ENCODE peak calls at places on chromosomes 5 and 9, in seven cellular contexts. J is stimulated activated CD4-positive, alpha-beta T cell treated with anti-CD3 and anti-CD28 coated beads, Interleukin-1b, Interleukin-23, amount 100 ng/mL, for 48 hours; A is B cell; W is RPMI7951; U is fibroblast of lung; V is GM04504; S is AG08395. I is an unnamed sample.

GRCh38 chr5:160071521-160072299 is 47.5 kb downstream of the PWWP2A start:
- DNase-seq in J (no peak), A (no peak), W (no peak), U (no peak), V (no peak), S (no peak), I (no peak)

GRCh38 chr5:60586307-60586901 is 113.6 kb downstream of the DEPDC1B start:
- DNase-seq in J (no peak), A (no peak), W (peak), U (peak), V (no peak), S (no peak), I (peak)

GRCh38 chr9:121372563-121373400 is 2.7 kb upstream of the STOM start:
- DNase-seq in J (no peak), A (no peak), W (no peak), U (peak), V (no peak), S (no peak), I (no peak)

GRCh38 chr9:126301985-126302603 is 24.5 kb upstream of the MVB12B start:
- DNase-seq in J (peak), A (peak), W (peak), U (peak), V (peak), S (peak), I (no peak)

GRCh38 chr9:133835273-133835901 is 97.2 kb upstream of the SARDH start:
- DNase-seq in J (no peak), A (no peak), W (no peak), U (no peak), V (no peak), S (no peak), I (no peak)

GRCh38 chr5:145912019-145912418 is 24.4 kb upstream of the SH3RF2 start:
- DNase-seq in J (no peak), A (no peak), W (no peak), U (no peak), V (no peak), S (no peak), I (no peak)

GRCh38 chr5:117741655-117742226 is 1167.1 kb upstream of the SEMA6A start:
- DNase-seq in J (no peak), A (no peak), W (no peak), U (no peak), V (no peak), S (no peak), I (no peak)

GRCh38 chr9:128913995-128914772 is 6.6 kb upstream of the PHYHD1 start:
- DNase-seq in J (no peak), A (no peak), W (no peak), U (no peak), V (no peak), S (no peak), I (no peak)

GRCh38 chr5:50709471-50709870 is 43.0 kb downstream of the PARP8 start:
- DNase-seq in J (no peak), A (no peak), W (peak), U (peak), V (no peak), S (peak), I (peak)

GRCh38 chr5:1973391-1974013 is 90.8 kb upstream of the IRX4 start:
- DNase-seq in J (no peak), A (no peak), W (no peak), U (no peak), V (no peak), S (no peak), I (no peak)

GRCh38 chr5:179171816-179172745 is 111.9 kb downstream of the ZNF354C start:
- DNase-seq in J (no peak), A (no peak), W (no peak), U (no peak), V (no peak), S (no peak), I (no peak)

GRCh38 chr5:97111004-97111403 is 31.4 kb downstream of the LIX1 start:
- DNase-seq in J (no peak), A (no peak), W (no peak), U (no peak), V (no peak), S (no peak), I (no peak)

GRCh38 chr9:119853126-119853525 is 483.9 kb upstream of the BRINP1 start:
- DNase-seq in J (no peak), A (no peak), W (no peak), U (no peak), V (no peak), S (no peak), I (no peak)

GRCh38 chr5:117077142-117077541 is 502.5 kb upstream of the SEMA6A start:
- DNase-seq in J (no peak), A (no peak), W (no peak), U (peak), V (no peak), S (no peak), I (no peak)

GRCh38 chr9:84294551-84294950 is 46.0 kb downstream of the SLC28A3 start:
- DNase-seq in J (no peak), A (no peak), W (no peak), U (no peak), V (no peak), S (no peak), I (no peak)

GRCh38 chr5:177113566-177114424 is 19.8 kb upstream of the NSD1 start:
- DNase-seq in J (peak), A (peak), W (peak), U (peak), V (no peak), S (peak), I (peak)

GRCh38 chr5:67305913-67306710 is 109.5 kb upstream of the CD180 start:
- DNase-seq in J (no peak), A (no peak), W (peak), U (no peak), V (no peak), S (no peak), I (peak)

GRCh38 chr5:139138790-139139189 is 59.4 kb downstream of the SIL1 start:
- DNase-seq in J (no peak), A (no peak), W (peak), U (peak), V (no peak), S (peak), I (no peak)

GRCh38 chr9:95457769-95458168 is 59.0 kb downstream of the PTCH1 start:
- DNase-seq in J (no peak), A (no peak), W (no peak), U (peak), V (no peak), S (no peak), I (no peak)

GRCh38 chr9:135088348-135088978 is 995 bp downstream of the OLFM1 start:
- DNase-seq in J (no peak), A (no peak), W (no peak), U (no peak), V (no peak), S (no peak), I (no peak)

GRCh38 chr5:155081618-155082017 is 68.1 kb downstream of the KIF4B start:
- DNase-seq in J (no peak), A (no peak), W (no peak), U (no peak), V (no peak), S (no peak), I (no peak)

GRCh38 chr5:172490739-172491461 is 36.6 kb upstream of the SH3PXD2B start:
- DNase-seq in J (no peak), A (no peak), W (no peak), U (no peak), V (no peak), S (no peak), I (no peak)

GRCh38 chr5:175246242-175246891 is 197.6 kb downstream of the DRD1 start:
- DNase-seq in J (peak), A (no peak), W (peak), U (peak), V (peak), S (peak), I (no peak)

GRCh38 chr5:159051431-159052281 is 48.1 kb downstream of the EBF1 start:
- DNase-seq in J (peak), A (peak), W (peak), U (peak), V (no peak), S (peak), I (peak)

GRCh38 chr5:95986001-95986400 is 24.4 kb upstream of the ELL2 start:
- DNase-seq in J (no peak), A (no peak), W (no peak), U (no peak), V (no peak), S (peak), I (no peak)

GRCh38 chr5:95916687-95917085 is 45.0 kb downstream of the ELL2 start:
- DNase-seq in J (no peak), A (no peak), W (no peak), U (no peak), V (no peak), S (no peak), I (no peak)

GRCh38 chr9:135227641-135228251 is 140.3 kb downstream of the OLFM1 start:
- DNase-seq in J (no peak), A (no peak), W (no peak), U (no peak), V (no peak), S (no peak), I (no peak)

GRCh38 chr9:98635374-98635773 is 73.4 kb downstream of the GABBR2 start:
- DNase-seq in J (no peak), A (no peak), W (no peak), U (no peak), V (no peak), S (no peak), I (no peak)

GRCh38 chr5:35926389-35927051 is 11.9 kb downstream of the CAPSL start:
- DNase-seq in J (peak), A (no peak), W (peak), U (peak), V (peak), S (peak), I (no peak)

GRCh38 chr9:107488400-107489143 is 997 bp downstream of the KLF4 start:
- DNase-seq in J (no peak), A (peak), W (peak), U (peak), V (no peak), S (peak), I (peak)

GRCh38 chr9:6938447-6938846 is 180.7 kb downstream of the KDM4C start:
- DNase-seq in J (no peak), A (no peak), W (peak), U (peak), V (peak), S (peak), I (no peak)

GRCh38 chr9:26131891-26132290 is 453.6 kb upstream of the TUSC1 start:
- DNase-seq in J (no peak), A (no peak), W (peak), U (peak), V (peak), S (peak), I (no peak)

GRCh38 chr9:116491659-116492058 is 195.4 kb upstream of the TRIM32 start:
- DNase-seq in J (no peak), A (no peak), W (no peak), U (peak), V (no peak), S (no peak), I (no peak)

GRCh38 chr5:127571732-127572131 is 54.3 kb downstream of the PRRC1 start:
- DNase-seq in J (no peak), A (no peak), W (no peak), U (no peak), V (no peak), S (no peak), I (no peak)

GRCh38 chr5:14351845-14352712 is 208.9 kb downstream of the TRIO start:
- DNase-seq in J (peak), A (peak), W (peak), U (peak), V (peak), S (peak), I (peak)

GRCh38 chr9:112819635-112820496 is 69.3 kb downstream of the SNX30 start:
- DNase-seq in J (no peak), A (no peak), W (peak), U (peak), V (peak), S (peak), I (no peak)

I was measured in GM06990.